ENCODE peak calls at places on chromosomes 12 and 14, in nine cellular contexts. V is GM12865, C is endothelial cell, B is IMR-90, N is mammary epithelial cell, G is breast epithelium, D is fibroblast of pulmonary artery, S is fibroblast of lung, K is astrocyte of the spinal cord. X is an unnamed sample.

GRCh38 chr14:78401866-78402265 is 231.7 kb downstream of the NRXN3 start:
- DNase-seq in D (no peak), N (peak), G (no peak), K (peak), C (no peak), V (no peak), B (no peak), S (peak), X (no peak)

GRCh38 chr12:6450869-6451347 is 934 bp upstream of the TAPBPL start:
- DNase-seq in K (no peak), B (no peak), D (no peak), V (no peak), G (no peak), S (no peak), N (no peak), C (no peak), X (peak)

GRCh38 chr12:34402899-34403705 is 380.8 kb downstream of the ALG10 start:
- DNase-seq in V (no peak), B (no peak), G (peak), N (no peak), K (no peak), S (no peak), D (no peak), C (peak), X (no peak)

GRCh38 chr14:103542545-103543088 is 13.6 kb downstream of the TRMT61A start:
- DNase-seq in S (no peak), B (no peak), C (peak), N (no peak), D (no peak), K (no peak), V (no peak), G (no peak), X (no peak)

GRCh38 chr12:131636266-131636665 is 74.6 kb upstream of the SFSWAP start:
- DNase-seq in K (no peak), G (peak), V (no peak), D (no peak), S (no peak), N (no peak), B (no peak), C (no peak), X (no peak)

GRCh38 chr14:91402278-91403068 is 15.1 kb downstream of the CCDC88C start:
- DNase-seq in B (no peak), S (no peak), G (no peak), D (peak), V (no peak), K (no peak), N (no peak), C (no peak), X (no peak)

GRCh38 chr12:124296916-124297351 is 2.0 kb downstream of the RFLNA start:
- DNase-seq in B (no peak), G (no peak), D (no peak), S (no peak), N (no peak), K (no peak), V (no peak), C (no peak), X (no peak)

GRCh38 chr14:28653521-28653920 is 113.1 kb upstream of the FOXG1 start:
- DNase-seq in B (peak), D (no peak), G (no peak), S (peak), N (peak), C (no peak), K (peak), V (no peak), X (no peak)

GRCh38 chr12:52007158-52007921 is 594 bp downstream of the TAMALIN start:
- DNase-seq in C (no peak), N (no peak), D (peak), G (no peak), V (no peak), S (no peak), B (no peak), K (no peak), X (no peak)

GRCh38 chr12:111655356-111655755 is 30.4 kb downstream of the BRAP start:
- DNase-seq in V (no peak), G (no peak), N (no peak), K (no peak), C (no peak), S (no peak), D (no peak), B (no peak), X (no peak)

GRCh38 chr14:81062816-81063215 is 107.4 kb downstream of the TSHR start:
- DNase-seq in G (no peak), D (peak), B (peak), S (no peak), N (peak), K (no peak), C (peak), V (peak), X (no peak)

GRCh38 chr14:87935895-87936294 is 57.1 kb downstream of the GALC start:
- DNase-seq in V (no peak), N (no peak), C (no peak), S (no peak), K (no peak), D (no peak), G (no peak), B (no peak), X (no peak)

GRCh38 chr14:102157346-102157745 is 17.6 kb downstream of the WDR20 start:
- DNase-seq in G (no peak), K (no peak), N (no peak), C (no peak), V (no peak), D (no peak), B (no peak), S (no peak), X (no peak)

DNA sequence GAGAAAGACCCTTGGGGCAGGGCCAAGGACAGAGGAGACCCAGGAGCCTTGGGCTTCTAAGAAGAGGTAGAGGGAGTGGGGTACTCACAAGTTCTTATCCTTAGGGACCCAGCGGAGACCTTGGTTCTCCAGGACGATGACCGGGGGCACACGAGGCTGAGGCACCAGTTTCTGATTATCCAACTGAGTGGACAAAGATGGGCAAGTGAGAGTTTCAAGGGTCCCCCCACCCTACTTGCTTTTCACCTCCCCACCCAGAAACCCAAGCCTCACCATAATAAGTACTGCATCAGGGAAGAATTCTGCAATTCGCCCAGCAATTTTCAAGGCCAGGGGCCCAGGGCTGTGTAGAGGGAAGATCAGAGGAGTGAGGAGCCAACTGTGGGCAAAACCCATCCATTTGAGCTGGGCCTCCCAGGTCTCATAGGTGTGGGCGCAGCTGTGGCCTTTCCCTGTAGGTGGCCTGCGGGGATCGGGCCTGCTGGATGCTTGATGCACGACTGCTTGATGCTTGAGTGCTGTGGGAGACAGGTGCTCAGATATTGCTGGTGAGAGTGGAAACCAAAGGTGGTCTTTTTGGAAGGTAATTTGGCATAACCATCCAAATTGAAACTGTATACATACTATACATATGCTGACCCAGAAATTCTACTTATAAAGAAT is 2.0 kb downstream of the EMC9 start:
- DNase-seq in G (no peak), V (peak), S (no peak), D (no peak), K (no peak), B (no peak), C (no peak), N (no peak), X (no peak)
- TF ChIP-seq CTCF in G (no peak), V (no peak), S (no peak), D (no peak), K (no peak), B (no peak), C (no peak), N (no peak), X (no peak)

DNA sequence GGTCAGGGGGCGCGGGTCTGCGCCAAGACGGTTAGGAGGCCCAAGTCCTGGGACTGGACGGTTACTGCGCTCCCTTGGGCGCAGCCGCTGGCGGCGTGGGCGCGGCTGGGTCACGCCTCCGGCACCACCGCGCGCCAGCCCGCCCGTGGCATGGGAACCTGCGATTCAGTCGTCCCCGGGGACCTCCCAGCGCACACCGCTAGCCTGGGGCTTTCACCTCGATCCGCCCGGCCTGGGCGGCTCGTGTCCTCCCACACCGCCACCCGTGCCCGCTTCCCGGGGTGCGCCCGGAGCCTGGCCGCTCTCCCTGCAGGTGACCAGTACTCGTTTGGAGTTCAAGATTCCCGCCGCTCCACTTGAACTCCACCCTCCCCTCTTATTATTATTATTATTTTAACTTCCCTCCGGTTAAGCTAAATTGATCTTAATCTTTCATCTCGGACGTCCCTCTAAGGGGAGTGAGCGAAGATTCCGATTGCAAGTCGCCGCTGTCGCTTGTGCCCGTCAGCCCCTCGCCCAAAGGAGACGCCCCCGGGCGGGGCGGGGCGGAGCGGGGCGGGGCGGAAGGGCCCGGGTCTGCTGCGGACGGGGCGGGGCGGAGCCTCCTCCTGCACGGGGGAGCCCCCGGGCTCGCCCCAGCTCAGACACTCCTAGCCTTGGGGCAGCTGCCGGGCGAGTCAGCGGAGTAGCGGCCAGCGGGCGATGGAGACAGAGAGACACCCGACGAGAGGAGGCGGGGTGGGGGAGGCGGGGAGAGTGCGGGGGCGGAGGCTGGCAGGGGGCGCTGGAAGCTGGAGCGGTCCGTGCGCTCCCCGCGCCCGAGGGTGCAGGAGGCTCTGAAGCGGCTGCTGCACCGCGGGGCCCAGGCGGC is at the start of gene KCNMB4:
- DNase-seq in C (peak), V (peak), K (peak), B (peak), N (peak), S (peak), G (peak), D (peak), X (no peak)
- TF ChIP-seq CTCF in C (no peak), V (no peak), K (no peak), B (no peak), N (no peak), S (no peak), G (no peak), D (no peak), X (no peak)

GRCh38 chr14:33660248-33660647 is 290.6 kb downstream of the EGLN3 start:
- DNase-seq in K (no peak), S (no peak), V (no peak), G (no peak), C (no peak), D (no peak), B (no peak), N (no peak), X (no peak)
- TF ChIP-seq CTCF in K (no peak), S (no peak), V (no peak), G (no peak), C (no peak), D (no peak), B (no peak), N (no peak), X (no peak)

GRCh38 chr12:9103050-9103854 is 12.5 kb downstream of the A2M start:
- DNase-seq in B (no peak), G (no peak), D (no peak), V (peak), K (no peak), C (no peak), N (no peak), S (no peak), X (no peak)
- TF ChIP-seq CTCF in B (no peak), G (no peak), D (no peak), V (no peak), K (no peak), C (no peak), N (no peak), S (no peak), X (no peak)

GRCh38 chr14:75238728-75239455 is 39.7 kb upstream of the FOS start:
- DNase-seq in S (no peak), G (no peak), B (no peak), D (no peak), V (no peak), N (no peak), C (no peak), K (peak), X (no peak)
- TF ChIP-seq CTCF in S (no peak), G (no peak), B (no peak), D (no peak), V (no peak), N (no peak), C (no peak), K (no peak), X (no peak)

DNA sequence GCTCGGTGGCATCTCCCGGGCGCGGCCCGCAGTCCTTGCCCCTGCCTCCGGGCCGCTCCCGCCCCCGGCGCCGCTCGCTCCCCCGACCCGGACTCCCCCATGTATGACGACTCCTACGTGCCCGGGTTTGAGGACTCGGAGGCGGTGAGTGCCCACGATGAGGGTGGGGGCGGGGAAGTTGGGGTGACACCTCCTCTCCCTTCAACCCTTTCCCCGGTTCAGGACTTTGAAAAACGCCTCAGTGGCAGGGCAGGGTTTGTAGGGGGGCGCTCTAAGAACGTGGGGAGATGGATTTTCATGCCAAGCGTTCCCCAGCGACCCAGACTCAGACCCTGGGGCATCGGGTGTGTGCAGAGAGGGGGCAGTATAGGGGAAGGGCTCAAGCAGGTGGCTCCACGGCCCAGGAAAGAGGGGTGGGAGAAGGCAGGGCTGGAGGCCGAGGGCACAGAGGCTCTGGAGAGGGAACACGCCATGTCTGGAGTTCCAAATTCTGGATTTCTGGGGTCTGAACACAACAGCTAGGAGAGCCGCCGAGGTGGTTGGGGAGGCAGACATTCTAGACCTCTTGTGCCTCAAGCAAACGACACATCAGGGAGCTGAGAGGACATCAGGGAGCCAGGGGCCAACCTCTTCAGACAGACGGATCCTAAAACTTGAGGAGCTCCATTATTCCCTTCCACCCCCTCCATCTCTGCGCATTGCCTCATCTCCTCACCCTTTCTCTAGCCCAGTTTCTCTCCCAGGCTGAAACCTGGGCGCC is 715 bp downstream of the CACNB3 start:
- DNase-seq in V (no peak), G (no peak), S (no peak), C (peak), B (no peak), D (no peak), K (no peak), N (no peak), X (no peak)
- TF ChIP-seq CTCF in V (no peak), G (no peak), S (no peak), C (peak), B (peak), D (no peak), K (peak), N (no peak), X (peak)